ENCODE peak calls at places on chromosomes 16 and 17, in nine cellular contexts. One of them, this sample, is unnamed.

GRCh38 chr17:48023408-48024148 is 14.0 kb downstream of the COPZ2 start:
- DNase-seq in activated naive CD4-positive, alpha-beta T cell treated with anti-CD3 and anti-CD28 coated beads for 36 hours: peak; percentile 49
- DNase-seq in NCI-H748 treated with DMSO at 0.1 percent for 48 hours: peak; percentile 80
- DNase-seq in naive thymus-derived CD8-positive, alpha-beta T cell: peak; percentile 42
- DNase-seq in B cell: peak; percentile 62
- DNase-seq in cardiac fibroblast: peak; percentile 49
- DNase-seq in HTR-8/SVneo: peak; percentile 86
- DNase-seq in activated CD4-positive, alpha-beta T cell treated with anti-CD3 and anti-CD28 coated beads, Interleukin-2, amount 50 U/mL, for 1 hour: peak; percentile 34
- DNase-seq in ascending aorta: peak; percentile 56
- DNase-seq in this sample: peak; percentile 77

GRCh38 chr17:47967607-47968252 is 3.2 kb upstream of the CDK5RAP3 start:
- DNase-seq in ascending aorta: no peak
- DNase-seq in activated CD4-positive, alpha-beta T cell treated with anti-CD3 and anti-CD28 coated beads, Interleukin-2, amount 50 U/mL, for 1 hour: no peak
- DNase-seq in HTR-8/SVneo: peak; percentile 50
- DNase-seq in naive thymus-derived CD8-positive, alpha-beta T cell: no peak
- DNase-seq in cardiac fibroblast: peak; percentile 90
- DNase-seq in activated naive CD4-positive, alpha-beta T cell treated with anti-CD3 and anti-CD28 coated beads for 36 hours: no peak
- DNase-seq in B cell: no peak
- DNase-seq in NCI-H748 treated with DMSO at 0.1 percent for 48 hours: no peak
- DNase-seq in this sample: no peak

GRCh38 chr17:17205368-17206148 is 575 bp downstream of the PLD6 start:
- DNase-seq in activated CD4-positive, alpha-beta T cell treated with anti-CD3 and anti-CD28 coated beads, Interleukin-2, amount 50 U/mL, for 1 hour: peak; percentile 58
- DNase-seq in naive thymus-derived CD8-positive, alpha-beta T cell: peak; percentile 49
- DNase-seq in B cell: peak; percentile 73
- DNase-seq in HTR-8/SVneo: peak; percentile 80
- DNase-seq in ascending aorta: no peak
- DNase-seq in cardiac fibroblast: peak; percentile 28
- DNase-seq in activated naive CD4-positive, alpha-beta T cell treated with anti-CD3 and anti-CD28 coated beads for 36 hours: peak; percentile 82
- DNase-seq in NCI-H748 treated with DMSO at 0.1 percent for 48 hours: peak; percentile 18
- DNase-seq in this sample: no peak

GRCh38 chr17:68514809-68515208 is 2.6 kb downstream of the PRKAR1A start:
- DNase-seq in NCI-H748 treated with DMSO at 0.1 percent for 48 hours: no peak
- DNase-seq in activated CD4-positive, alpha-beta T cell treated with anti-CD3 and anti-CD28 coated beads, Interleukin-2, amount 50 U/mL, for 1 hour: no peak
- DNase-seq in ascending aorta: no peak
- DNase-seq in B cell: no peak
- DNase-seq in naive thymus-derived CD8-positive, alpha-beta T cell: no peak
- DNase-seq in activated naive CD4-positive, alpha-beta T cell treated with anti-CD3 and anti-CD28 coated beads for 36 hours: no peak
- DNase-seq in HTR-8/SVneo: no peak
- DNase-seq in cardiac fibroblast: peak; percentile 92
- DNase-seq in this sample: no peak

GRCh38 chr17:80504671-80505413 is 28.4 kb upstream of the NPTX1 start:
- DNase-seq in NCI-H748 treated with DMSO at 0.1 percent for 48 hours: no peak
- DNase-seq in ascending aorta: no peak
- DNase-seq in activated naive CD4-positive, alpha-beta T cell treated with anti-CD3 and anti-CD28 coated beads for 36 hours: no peak
- DNase-seq in B cell: no peak
- DNase-seq in HTR-8/SVneo: peak; percentile 56
- DNase-seq in activated CD4-positive, alpha-beta T cell treated with anti-CD3 and anti-CD28 coated beads, Interleukin-2, amount 50 U/mL, for 1 hour: no peak
- DNase-seq in naive thymus-derived CD8-positive, alpha-beta T cell: no peak
- DNase-seq in cardiac fibroblast: peak; percentile 95
- DNase-seq in this sample: no peak

GRCh38 chr17:59745040-59745439 is 37.6 kb downstream of the VMP1 start:
- DNase-seq in activated CD4-positive, alpha-beta T cell treated with anti-CD3 and anti-CD28 coated beads, Interleukin-2, amount 50 U/mL, for 1 hour: no peak
- DNase-seq in B cell: no peak
- DNase-seq in ascending aorta: no peak
- DNase-seq in cardiac fibroblast: no peak
- DNase-seq in naive thymus-derived CD8-positive, alpha-beta T cell: no peak
- DNase-seq in HTR-8/SVneo: no peak
- DNase-seq in NCI-H748 treated with DMSO at 0.1 percent for 48 hours: no peak
- DNase-seq in activated naive CD4-positive, alpha-beta T cell treated with anti-CD3 and anti-CD28 coated beads for 36 hours: no peak
- DNase-seq in this sample: no peak

GRCh38 chr16:77132051-77132618 is 58.9 kb upstream of the MON1B start:
- DNase-seq in ascending aorta: no peak
- DNase-seq in naive thymus-derived CD8-positive, alpha-beta T cell: no peak
- DNase-seq in activated naive CD4-positive, alpha-beta T cell treated with anti-CD3 and anti-CD28 coated beads for 36 hours: no peak
- DNase-seq in activated CD4-positive, alpha-beta T cell treated with anti-CD3 and anti-CD28 coated beads, Interleukin-2, amount 50 U/mL, for 1 hour: no peak
- DNase-seq in B cell: no peak
- DNase-seq in HTR-8/SVneo: no peak
- DNase-seq in cardiac fibroblast: no peak
- DNase-seq in NCI-H748 treated with DMSO at 0.1 percent for 48 hours: no peak
- DNase-seq in this sample: no peak

GRCh38 chr17:36675250-36675649 is 73.9 kb downstream of the MRM1 start:
- DNase-seq in ascending aorta: no peak
- DNase-seq in B cell: no peak
- DNase-seq in HTR-8/SVneo: no peak
- DNase-seq in cardiac fibroblast: no peak
- DNase-seq in NCI-H748 treated with DMSO at 0.1 percent for 48 hours: no peak
- DNase-seq in naive thymus-derived CD8-positive, alpha-beta T cell: no peak
- DNase-seq in activated CD4-positive, alpha-beta T cell treated with anti-CD3 and anti-CD28 coated beads, Interleukin-2, amount 50 U/mL, for 1 hour: no peak
- DNase-seq in activated naive CD4-positive, alpha-beta T cell treated with anti-CD3 and anti-CD28 coated beads for 36 hours: peak; percentile 14
- DNase-seq in this sample: no peak

GRCh38 chr17:79131701-79132100 is 57.1 kb downstream of the ENGASE start:
- DNase-seq in NCI-H748 treated with DMSO at 0.1 percent for 48 hours: no peak
- DNase-seq in activated CD4-positive, alpha-beta T cell treated with anti-CD3 and anti-CD28 coated beads, Interleukin-2, amount 50 U/mL, for 1 hour: no peak
- DNase-seq in HTR-8/SVneo: no peak
- DNase-seq in B cell: no peak
- DNase-seq in ascending aorta: no peak
- DNase-seq in activated naive CD4-positive, alpha-beta T cell treated with anti-CD3 and anti-CD28 coated beads for 36 hours: no peak
- DNase-seq in cardiac fibroblast: no peak
- DNase-seq in naive thymus-derived CD8-positive, alpha-beta T cell: no peak
- DNase-seq in this sample: no peak

GRCh38 chr16:1745900-1746692 is 25.2 kb downstream of the NME3 start:
- DNase-seq in cardiac fibroblast: peak; percentile 84
- DNase-seq in activated CD4-positive, alpha-beta T cell treated with anti-CD3 and anti-CD28 coated beads, Interleukin-2, amount 50 U/mL, for 1 hour: no peak
- DNase-seq in NCI-H748 treated with DMSO at 0.1 percent for 48 hours: no peak
- DNase-seq in ascending aorta: no peak
- DNase-seq in B cell: no peak
- DNase-seq in HTR-8/SVneo: peak; percentile 95
- DNase-seq in activated naive CD4-positive, alpha-beta T cell treated with anti-CD3 and anti-CD28 coated beads for 36 hours: no peak
- DNase-seq in naive thymus-derived CD8-positive, alpha-beta T cell: no peak
- DNase-seq in this sample: no peak

GRCh38 chr17:35906559-35907265 is 23.9 kb downstream of the RDM1 start:
- DNase-seq in B cell: no peak
- DNase-seq in ascending aorta: no peak
- DNase-seq in activated naive CD4-positive, alpha-beta T cell treated with anti-CD3 and anti-CD28 coated beads for 36 hours: no peak
- DNase-seq in NCI-H748 treated with DMSO at 0.1 percent for 48 hours: no peak
- DNase-seq in cardiac fibroblast: peak; percentile 45
- DNase-seq in HTR-8/SVneo: no peak
- DNase-seq in activated CD4-positive, alpha-beta T cell treated with anti-CD3 and anti-CD28 coated beads, Interleukin-2, amount 50 U/mL, for 1 hour: no peak
- DNase-seq in naive thymus-derived CD8-positive, alpha-beta T cell: no peak
- DNase-seq in this sample: no peak

GRCh38 chr16:50121721-50122445 is 31.2 kb upstream of the TENT4B start:
- DNase-seq in ascending aorta: no peak
- DNase-seq in activated CD4-positive, alpha-beta T cell treated with anti-CD3 and anti-CD28 coated beads, Interleukin-2, amount 50 U/mL, for 1 hour: peak; percentile 2
- DNase-seq in HTR-8/SVneo: no peak
- DNase-seq in NCI-H748 treated with DMSO at 0.1 percent for 48 hours: no peak
- DNase-seq in cardiac fibroblast: no peak
- DNase-seq in naive thymus-derived CD8-positive, alpha-beta T cell: peak; percentile 75
- DNase-seq in B cell: no peak
- DNase-seq in activated naive CD4-positive, alpha-beta T cell treated with anti-CD3 and anti-CD28 coated beads for 36 hours: peak; percentile 93
- DNase-seq in this sample: no peak

GRCh38 chr16:75305364-75306101 is 54.1 kb upstream of the BCAR1 start:
- DNase-seq in HTR-8/SVneo: peak; percentile 97
- DNase-seq in activated CD4-positive, alpha-beta T cell treated with anti-CD3 and anti-CD28 coated beads, Interleukin-2, amount 50 U/mL, for 1 hour: no peak
- DNase-seq in ascending aorta: peak; percentile 62
- DNase-seq in B cell: no peak
- DNase-seq in activated naive CD4-positive, alpha-beta T cell treated with anti-CD3 and anti-CD28 coated beads for 36 hours: peak; percentile 94
- DNase-seq in naive thymus-derived CD8-positive, alpha-beta T cell: no peak
- DNase-seq in cardiac fibroblast: peak; percentile 100
- DNase-seq in NCI-H748 treated with DMSO at 0.1 percent for 48 hours: no peak
- DNase-seq in this sample: peak; percentile 29

GRCh38 chr16:73019456-73020362 is 28.2 kb downstream of the ZFHX3 start:
- DNase-seq in ascending aorta: no peak
- DNase-seq in cardiac fibroblast: peak; percentile 91
- DNase-seq in HTR-8/SVneo: peak; percentile 86
- DNase-seq in naive thymus-derived CD8-positive, alpha-beta T cell: no peak
- DNase-seq in NCI-H748 treated with DMSO at 0.1 percent for 48 hours: no peak
- DNase-seq in B cell: no peak
- DNase-seq in activated naive CD4-positive, alpha-beta T cell treated with anti-CD3 and anti-CD28 coated beads for 36 hours: no peak
- DNase-seq in activated CD4-positive, alpha-beta T cell treated with anti-CD3 and anti-CD28 coated beads, Interleukin-2, amount 50 U/mL, for 1 hour: no peak
- DNase-seq in this sample: no peak

GRCh38 chr17:74305865-74306654 is 20.0 kb upstream of the KIF19 start:
- DNase-seq in activated naive CD4-positive, alpha-beta T cell treated with anti-CD3 and anti-CD28 coated beads for 36 hours: no peak
- DNase-seq in cardiac fibroblast: no peak
- DNase-seq in B cell: no peak
- DNase-seq in ascending aorta: no peak
- DNase-seq in NCI-H748 treated with DMSO at 0.1 percent for 48 hours: no peak
- DNase-seq in HTR-8/SVneo: no peak
- DNase-seq in activated CD4-positive, alpha-beta T cell treated with anti-CD3 and anti-CD28 coated beads, Interleukin-2, amount 50 U/mL, for 1 hour: no peak
- DNase-seq in naive thymus-derived CD8-positive, alpha-beta T cell: no peak
- DNase-seq in this sample: no peak

GRCh38 chr16:8801686-8802085 is 4.0 kb downstream of the PMM2 start:
- DNase-seq in naive thymus-derived CD8-positive, alpha-beta T cell: no peak
- DNase-seq in HTR-8/SVneo: no peak
- DNase-seq in activated CD4-positive, alpha-beta T cell treated with anti-CD3 and anti-CD28 coated beads, Interleukin-2, amount 50 U/mL, for 1 hour: no peak
- DNase-seq in B cell: no peak
- DNase-seq in activated naive CD4-positive, alpha-beta T cell treated with anti-CD3 and anti-CD28 coated beads for 36 hours: no peak
- DNase-seq in cardiac fibroblast: no peak
- DNase-seq in NCI-H748 treated with DMSO at 0.1 percent for 48 hours: no peak
- DNase-seq in ascending aorta: no peak
- DNase-seq in this sample: no peak

GRCh38 chr16:1909661-1910231 is 8.5 kb downstream of the HS3ST6 start:
- DNase-seq in naive thymus-derived CD8-positive, alpha-beta T cell: no peak
- DNase-seq in B cell: no peak
- DNase-seq in activated naive CD4-positive, alpha-beta T cell treated with anti-CD3 and anti-CD28 coated beads for 36 hours: no peak
- DNase-seq in cardiac fibroblast: no peak
- DNase-seq in activated CD4-positive, alpha-beta T cell treated with anti-CD3 and anti-CD28 coated beads, Interleukin-2, amount 50 U/mL, for 1 hour: no peak
- DNase-seq in ascending aorta: no peak
- DNase-seq in HTR-8/SVneo: no peak
- DNase-seq in NCI-H748 treated with DMSO at 0.1 percent for 48 hours: peak; percentile 19
- DNase-seq in this sample: no peak

GRCh38 chr17:56943505-56944125 is 17.2 kb downstream of the COIL start:
- DNase-seq in HTR-8/SVneo: no peak
- DNase-seq in activated naive CD4-positive, alpha-beta T cell treated with anti-CD3 and anti-CD28 coated beads for 36 hours: no peak
- DNase-seq in B cell: no peak
- DNase-seq in cardiac fibroblast: peak; percentile 27
- DNase-seq in ascending aorta: no peak
- DNase-seq in naive thymus-derived CD8-positive, alpha-beta T cell: no peak
- DNase-seq in NCI-H748 treated with DMSO at 0.1 percent for 48 hours: no peak
- DNase-seq in activated CD4-positive, alpha-beta T cell treated with anti-CD3 and anti-CD28 coated beads, Interleukin-2, amount 50 U/mL, for 1 hour: no peak
- DNase-seq in this sample: no peak

GRCh38 chr17:72226322-72226721 is 105.5 kb downstream of the SOX9 start:
- DNase-seq in activated naive CD4-positive, alpha-beta T cell treated with anti-CD3 and anti-CD28 coated beads for 36 hours: no peak
- DNase-seq in NCI-H748 treated with DMSO at 0.1 percent for 48 hours: no peak
- DNase-seq in B cell: no peak
- DNase-seq in HTR-8/SVneo: no peak
- DNase-seq in ascending aorta: no peak
- DNase-seq in activated CD4-positive, alpha-beta T cell treated with anti-CD3 and anti-CD28 coated beads, Interleukin-2, amount 50 U/mL, for 1 hour: no peak
- DNase-seq in naive thymus-derived CD8-positive, alpha-beta T cell: no peak
- DNase-seq in cardiac fibroblast: no peak
- DNase-seq in this sample: no peak

GRCh38 chr16:20850981-20851380 is 44.7 kb downstream of the REXO5 start:
- DNase-seq in activated naive CD4-positive, alpha-beta T cell treated with anti-CD3 and anti-CD28 coated beads for 36 hours: no peak
- DNase-seq in naive thymus-derived CD8-positive, alpha-beta T cell: no peak
- DNase-seq in ascending aorta: no peak
- DNase-seq in activated CD4-positive, alpha-beta T cell treated with anti-CD3 and anti-CD28 coated beads, Interleukin-2, amount 50 U/mL, for 1 hour: no peak
- DNase-seq in HTR-8/SVneo: no peak
- DNase-seq in cardiac fibroblast: peak; percentile 46
- DNase-seq in NCI-H748 treated with DMSO at 0.1 percent for 48 hours: no peak
- DNase-seq in B cell: no peak
- DNase-seq in this sample: no peak

GRCh38 chr17:59668816-59669215 is 38.4 kb downstream of the PTRH2 start:
- DNase-seq in HTR-8/SVneo: peak; percentile 45
- DNase-seq in activated CD4-positive, alpha-beta T cell treated with anti-CD3 and anti-CD28 coated beads, Interleukin-2, amount 50 U/mL, for 1 hour: no peak
- DNase-seq in naive thymus-derived CD8-positive, alpha-beta T cell: no peak
- DNase-seq in NCI-H748 treated with DMSO at 0.1 percent for 48 hours: no peak
- DNase-seq in B cell: no peak
- DNase-seq in ascending aorta: no peak
- DNase-seq in cardiac fibroblast: peak; percentile 97
- DNase-seq in activated naive CD4-positive, alpha-beta T cell treated with anti-CD3 and anti-CD28 coated beads for 36 hours: no peak
- DNase-seq in this sample: no peak

GRCh38 chr16:28572659-28573510 is 19.2 kb downstream of the SGF29 start:
- DNase-seq in NCI-H748 treated with DMSO at 0.1 percent for 48 hours: no peak
- DNase-seq in ascending aorta: no peak
- DNase-seq in cardiac fibroblast: no peak
- DNase-seq in HTR-8/SVneo: no peak
- DNase-seq in activated naive CD4-positive, alpha-beta T cell treated with anti-CD3 and anti-CD28 coated beads for 36 hours: no peak
- DNase-seq in activated CD4-positive, alpha-beta T cell treated with anti-CD3 and anti-CD28 coated beads, Interleukin-2, amount 50 U/mL, for 1 hour: no peak
- DNase-seq in naive thymus-derived CD8-positive, alpha-beta T cell: no peak
- DNase-seq in B cell: no peak
- DNase-seq in this sample: peak; percentile 11

GRCh38 chr16:84874004-84874435 is 54.2 kb downstream of the CRISPLD2 start:
- DNase-seq in HTR-8/SVneo: no peak
- DNase-seq in B cell: no peak
- DNase-seq in NCI-H748 treated with DMSO at 0.1 percent for 48 hours: no peak
- DNase-seq in ascending aorta: no peak
- DNase-seq in activated CD4-positive, alpha-beta T cell treated with anti-CD3 and anti-CD28 coated beads, Interleukin-2, amount 50 U/mL, for 1 hour: no peak
- DNase-seq in activated naive CD4-positive, alpha-beta T cell treated with anti-CD3 and anti-CD28 coated beads for 36 hours: no peak
- DNase-seq in naive thymus-derived CD8-positive, alpha-beta T cell: no peak
- DNase-seq in cardiac fibroblast: no peak
- DNase-seq in this sample: no peak

GRCh38 chr17:77888242-77889134 is 70.0 kb upstream of the TNRC6C start:
- DNase-seq in ascending aorta: no peak
- DNase-seq in naive thymus-derived CD8-positive, alpha-beta T cell: no peak
- DNase-seq in NCI-H748 treated with DMSO at 0.1 percent for 48 hours: no peak
- DNase-seq in HTR-8/SVneo: no peak
- DNase-seq in activated CD4-positive, alpha-beta T cell treated with anti-CD3 and anti-CD28 coated beads, Interleukin-2, amount 50 U/mL, for 1 hour: no peak
- DNase-seq in cardiac fibroblast: no peak
- DNase-seq in activated naive CD4-positive, alpha-beta T cell treated with anti-CD3 and anti-CD28 coated beads for 36 hours: no peak
- DNase-seq in B cell: no peak
- DNase-seq in this sample: no peak

GRCh38 chr16:89201467-89202377 is 1.4 kb upstream of the SLC22A31 start:
- DNase-seq in ascending aorta: no peak
- DNase-seq in NCI-H748 treated with DMSO at 0.1 percent for 48 hours: peak; percentile 66
- DNase-seq in B cell: peak; percentile 96
- DNase-seq in naive thymus-derived CD8-positive, alpha-beta T cell: peak; percentile 77
- DNase-seq in cardiac fibroblast: peak; percentile 68
- DNase-seq in HTR-8/SVneo: peak; percentile 77
- DNase-seq in activated CD4-positive, alpha-beta T cell treated with anti-CD3 and anti-CD28 coated beads, Interleukin-2, amount 50 U/mL, for 1 hour: peak; percentile 80
- DNase-seq in activated naive CD4-positive, alpha-beta T cell treated with anti-CD3 and anti-CD28 coated beads for 36 hours: peak; percentile 89
- DNase-seq in this sample: no peak

GRCh38 chr16:2520784-2521577 is 810 bp downstream of the AMDHD2 start:
- DNase-seq in naive thymus-derived CD8-positive, alpha-beta T cell: peak; percentile 85
- DNase-seq in HTR-8/SVneo: no peak
- DNase-seq in NCI-H748 treated with DMSO at 0.1 percent for 48 hours: no peak
- DNase-seq in ascending aorta: no peak
- DNase-seq in activated naive CD4-positive, alpha-beta T cell treated with anti-CD3 and anti-CD28 coated beads for 36 hours: peak; percentile 41
- DNase-seq in B cell: peak; percentile 97
- DNase-seq in activated CD4-positive, alpha-beta T cell treated with anti-CD3 and anti-CD28 coated beads, Interleukin-2, amount 50 U/mL, for 1 hour: peak; percentile 63
- DNase-seq in cardiac fibroblast: no peak
- DNase-seq in this sample: no peak

GRCh38 chr16:72427786-72428480 is 256.0 kb upstream of the PMFBP1 start:
- DNase-seq in HTR-8/SVneo: no peak
- DNase-seq in ascending aorta: no peak
- DNase-seq in activated naive CD4-positive, alpha-beta T cell treated with anti-CD3 and anti-CD28 coated beads for 36 hours: no peak
- DNase-seq in NCI-H748 treated with DMSO at 0.1 percent for 48 hours: no peak
- DNase-seq in activated CD4-positive, alpha-beta T cell treated with anti-CD3 and anti-CD28 coated beads, Interleukin-2, amount 50 U/mL, for 1 hour: no peak
- DNase-seq in B cell: no peak
- DNase-seq in cardiac fibroblast: no peak
- DNase-seq in naive thymus-derived CD8-positive, alpha-beta T cell: no peak
- DNase-seq in this sample: peak; percentile 52

GRCh38 chr17:61635913-61636432 is 45.0 kb upstream of the NACA2 start:
- DNase-seq in ascending aorta: no peak
- DNase-seq in B cell: peak; percentile 8
- DNase-seq in naive thymus-derived CD8-positive, alpha-beta T cell: peak; percentile 35
- DNase-seq in activated CD4-positive, alpha-beta T cell treated with anti-CD3 and anti-CD28 coated beads, Interleukin-2, amount 50 U/mL, for 1 hour: peak; percentile 39
- DNase-seq in HTR-8/SVneo: peak; percentile 38
- DNase-seq in activated naive CD4-positive, alpha-beta T cell treated with anti-CD3 and anti-CD28 coated beads for 36 hours: peak; percentile 78
- DNase-seq in cardiac fibroblast: peak; percentile 83
- DNase-seq in NCI-H748 treated with DMSO at 0.1 percent for 48 hours: peak; percentile 52
- DNase-seq in this sample: no peak

GRCh38 chr17:3916013-3916696 is at the start of gene P2RX1:
- DNase-seq in HTR-8/SVneo: no peak
- DNase-seq in B cell: peak; percentile 70
- DNase-seq in cardiac fibroblast: no peak
- DNase-seq in ascending aorta: no peak
- DNase-seq in activated CD4-positive, alpha-beta T cell treated with anti-CD3 and anti-CD28 coated beads, Interleukin-2, amount 50 U/mL, for 1 hour: no peak
- DNase-seq in naive thymus-derived CD8-positive, alpha-beta T cell: peak; percentile 50
- DNase-seq in NCI-H748 treated with DMSO at 0.1 percent for 48 hours: no peak
- DNase-seq in activated naive CD4-positive, alpha-beta T cell treated with anti-CD3 and anti-CD28 coated beads for 36 hours: peak; percentile 62
- DNase-seq in this sample: no peak

GRCh38 chr16:49744244-49744976 is 111.5 kb downstream of the ZNF423 start:
- DNase-seq in B cell: no peak
- DNase-seq in cardiac fibroblast: no peak
- DNase-seq in HTR-8/SVneo: no peak
- DNase-seq in ascending aorta: no peak
- DNase-seq in NCI-H748 treated with DMSO at 0.1 percent for 48 hours: no peak
- DNase-seq in activated naive CD4-positive, alpha-beta T cell treated with anti-CD3 and anti-CD28 coated beads for 36 hours: no peak
- DNase-seq in activated CD4-positive, alpha-beta T cell treated with anti-CD3 and anti-CD28 coated beads, Interleukin-2, amount 50 U/mL, for 1 hour: no peak
- DNase-seq in naive thymus-derived CD8-positive, alpha-beta T cell: no peak
- DNase-seq in this sample: no peak

GRCh38 chr16:88344411-88345030 is 38.2 kb upstream of the ZNF469 start:
- DNase-seq in activated CD4-positive, alpha-beta T cell treated with anti-CD3 and anti-CD28 coated beads, Interleukin-2, amount 50 U/mL, for 1 hour: no peak
- DNase-seq in ascending aorta: no peak
- DNase-seq in naive thymus-derived CD8-positive, alpha-beta T cell: no peak
- DNase-seq in B cell: no peak
- DNase-seq in cardiac fibroblast: no peak
- DNase-seq in NCI-H748 treated with DMSO at 0.1 percent for 48 hours: no peak
- DNase-seq in activated naive CD4-positive, alpha-beta T cell treated with anti-CD3 and anti-CD28 coated beads for 36 hours: no peak
- DNase-seq in HTR-8/SVneo: no peak
- DNase-seq in this sample: no peak

This sample was measured in anterior cingulate cortex.